ENCODE peak calls at places on chromosomes 7 and 10, in eight cellular contexts. W is epithelial cell of proximal tubule; C is activated naive CD4-positive, alpha-beta T cell; O is H7; X is activated CD4-positive, alpha-beta T cell treated with anti-CD3 and anti-CD28 coated beads, Interleukin-2, amount 50 U/mL, for 1 hour; U is activated T-cell treated with anti-CD3 and anti-CD28 coated beads for 24 hours; S is amniotic stem cell; Y is ELR. A is an unnamed sample.
A peak's percentile ranks its signal among the peaks of the same experiment; 100 is the strongest.

GRCh38 chr7:86469680-86470295 is 173.9 kb upstream of the GRM3 start:
- DNase-seq in Y (peak; percentile 60), S (peak; percentile 58), C (peak; percentile 6), W (peak; percentile 25), X (peak; percentile 8), O (peak; percentile 45), U (peak; percentile 13), A (no peak)

GRCh38 chr10:102153093-102153620 is 968 bp downstream of the NOLC1 start:
- DNase-seq in Y (peak; percentile 24), W (no peak), S (no peak), X (no peak), C (no peak), U (no peak), O (peak; percentile 28), A (no peak)

GRCh38 chr10:14602807-14603538 is 171.7 kb downstream of the FAM107B start:
- DNase-seq in U (no peak), O (no peak), C (no peak), Y (peak; percentile 39), W (no peak), S (no peak), X (no peak), A (no peak)

GRCh38 chr10:60905580-60905979 is 38.4 kb downstream of the RHOBTB1 start:
- DNase-seq in S (no peak), C (no peak), U (no peak), X (no peak), W (no peak), O (no peak), Y (no peak), A (no peak)

GRCh38 chr7:15323545-15323944 is 238.3 kb downstream of the AGMO start:
- DNase-seq in W (no peak), U (no peak), C (no peak), X (no peak), Y (peak; percentile 8), S (no peak), O (no peak), A (no peak)

GRCh38 chr10:94049911-94050310 is 56.2 kb downstream of the PLCE1 start:
- DNase-seq in S (no peak), W (no peak), Y (no peak), X (no peak), C (no peak), U (no peak), O (no peak), A (no peak)

GRCh38 chr7:82446897-82447296 is 3.3 kb upstream of the CACNA2D1 start:
- DNase-seq in X (no peak), O (no peak), U (no peak), W (no peak), C (no peak), Y (no peak), S (no peak), A (no peak)

GRCh38 chr10:30114871-30115270 is 55.5 kb upstream of the JCAD start:
- DNase-seq in W (no peak), O (no peak), C (no peak), U (no peak), Y (no peak), X (no peak), S (no peak), A (no peak)

GRCh38 chr10:52777414-52777813 is 4.8 kb upstream of the MBL2 start:
- DNase-seq in Y (no peak), O (no peak), U (no peak), C (no peak), W (no peak), S (no peak), X (no peak), A (no peak)

GRCh38 chr10:112229901-112230300 is 46.3 kb upstream of the GPAM start:
- DNase-seq in X (no peak), S (no peak), C (no peak), O (no peak), W (no peak), Y (peak; percentile 70), U (no peak), A (no peak)

GRCh38 chr10:37495415-37495814 is 362.0 kb downstream of the ZNF248 start:
- DNase-seq in X (no peak), O (no peak), U (no peak), S (no peak), Y (no peak), C (no peak), W (no peak), A (no peak)